ENCODE peak calls at places on chromosomes 3 and 15, in ten cellular contexts. R, S, V, D, C, H, L, K, O and J are unnamed samples.

GRCh38 chr3:81485444-81485865 is 276.0 kb downstream of the GBE1 start:
- DNase-seq in O (no peak), C (no peak), S (peak), H (no peak), R (peak), D (peak), V (no peak), K (no peak), L (peak), J (peak)

GRCh38 chr3:13885704-13886010 is 5.8 kb upstream of the WNT7A start:
- DNase-seq in C (no peak), K (no peak), H (no peak), D (no peak), R (no peak), V (no peak), S (no peak), L (no peak), O (no peak), J (no peak)

GRCh38 chr3:72385172-72385571 is 463.1 kb downstream of the SHQ1 start:
- DNase-seq in R (no peak), D (no peak), V (no peak), H (no peak), C (no peak), O (no peak), L (no peak), S (no peak), K (no peak), J (no peak)

GRCh38 chr15:63035253-63035652 is 7.3 kb upstream of the TPM1 start:
- DNase-seq in K (no peak), S (no peak), O (no peak), L (no peak), D (no peak), V (no peak), C (no peak), H (no peak), R (no peak), J (no peak)

GRCh38 chr3:38521391-38521987 is 25.3 kb downstream of the EXOG start:
- DNase-seq in D (peak), K (peak), O (no peak), L (peak), V (peak), R (no peak), C (peak), S (peak), H (no peak), J (peak)

GRCh38 chr15:39869858-39870515 is 50.1 kb downstream of the GPR176 start:
- DNase-seq in H (no peak), D (no peak), L (no peak), K (no peak), O (no peak), S (no peak), V (no peak), R (no peak), C (no peak), J (no peak)

GRCh38 chr3:16254933-16255725 is 9.6 kb downstream of the DPH3 start:
- DNase-seq in O (no peak), R (no peak), D (no peak), C (no peak), H (no peak), V (no peak), L (no peak), K (no peak), S (no peak), J (no peak)

GRCh38 chr15:29071193-29071906 is 185.6 kb downstream of the APBA2 start:
- DNase-seq in S (no peak), K (no peak), V (peak), D (no peak), R (no peak), H (no peak), L (no peak), C (no peak), O (no peak), J (no peak)

GRCh38 chr3:23490459-23490858 is 287.3 kb downstream of the UBE2E2 start:
- DNase-seq in S (no peak), V (no peak), C (no peak), D (peak), L (peak), K (no peak), H (no peak), R (no peak), O (no peak), J (peak)

GRCh38 chr15:57540736-57541135 is 51.0 kb upstream of the MYZAP start:
- DNase-seq in S (no peak), R (peak), L (no peak), K (no peak), C (no peak), H (peak), V (no peak), O (no peak), D (no peak), J (no peak)

GRCh38 chr3:38110314-38111050 is 26.4 kb downstream of the ACAA1 start:
- DNase-seq in R (no peak), D (no peak), O (no peak), S (no peak), K (no peak), V (no peak), H (peak), L (no peak), C (no peak), J (no peak)

GRCh38 chr3:157151151-157151550 is 8.8 kb downstream of the CCNL1 start:
- DNase-seq in R (no peak), H (no peak), C (no peak), K (no peak), V (no peak), O (no peak), S (no peak), L (no peak), D (no peak), J (no peak)

GRCh38 chr3:174202146-174202545 is 657.0 kb upstream of the NAALADL2 start:
- DNase-seq in H (no peak), R (no peak), O (peak), K (no peak), V (no peak), C (no peak), S (no peak), D (no peak), L (no peak), J (no peak)

GRCh38 chr3:62601238-62601856 is 228.0 kb upstream of the FEZF2 start:
- DNase-seq in R (no peak), C (no peak), H (no peak), V (no peak), L (peak), D (peak), S (no peak), O (peak), K (no peak), J (peak)

GRCh38 chr3:55720614-55721013 is 233.5 kb upstream of the WNT5A start:
- DNase-seq in O (no peak), V (no peak), C (no peak), K (no peak), R (no peak), H (no peak), L (peak), S (peak), D (peak), J (peak)

GRCh38 chr15:63381301-63382192 is at the start of gene CA12:
- DNase-seq in C (no peak), O (no peak), D (peak), L (peak), V (peak), K (no peak), H (no peak), S (peak), R (peak), J (peak)

GRCh38 chr15:64845183-64845611 is 3.5 kb downstream of the PLEKHO2 start:
- DNase-seq in L (no peak), C (peak), R (no peak), S (no peak), O (no peak), H (peak), V (peak), D (no peak), K (no peak), J (peak)

DNA sequence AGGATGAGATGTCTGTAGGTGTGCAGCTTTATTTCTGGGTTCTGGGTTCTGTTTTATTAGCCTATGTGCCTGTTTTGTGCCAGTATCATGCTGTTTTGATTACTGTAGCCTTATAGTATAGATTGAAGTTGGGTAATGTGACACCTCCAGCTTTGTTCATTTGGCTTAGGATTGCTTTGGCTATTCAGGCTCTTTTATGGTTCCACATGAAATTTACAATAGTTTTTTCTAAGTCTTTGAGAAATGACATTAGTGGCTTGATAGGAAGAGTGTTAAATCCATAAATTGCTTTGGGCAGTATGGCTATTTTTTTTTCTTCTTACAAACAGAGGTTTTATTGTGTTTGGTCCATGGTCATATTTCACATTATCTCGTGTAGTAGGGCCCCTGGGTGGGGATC is 285.8 kb upstream of the GADL1 start:
- DNase-seq in D (no peak), H (no peak), S (no peak), C (no peak), R (no peak), L (no peak), K (no peak), V (no peak), O (no peak), J (no peak)
- H3K4me3 ChIP-seq in D (no peak), H (no peak), S (no peak), C (no peak), R (no peak), L (no peak), K (no peak), V (no peak), O (no peak), J (no peak)

GRCh38 chr15:95741830-95742229 is 588.7 kb upstream of the NR2F2 start:
- DNase-seq in C (no peak), K (no peak), D (no peak), S (no peak), O (no peak), V (no peak), L (no peak), H (no peak), R (no peak), J (no peak)

GRCh38 chr15:95742836-95743235 is 587.7 kb upstream of the NR2F2 start:
- DNase-seq in C (peak), H (no peak), V (no peak), D (no peak), S (no peak), L (no peak), K (no peak), R (no peak), O (no peak), J (peak)

GRCh38 chr15:95737051-95737450 is 593.4 kb upstream of the NR2F2 start:
- DNase-seq in D (no peak), O (no peak), S (no peak), K (no peak), H (no peak), V (no peak), R (no peak), C (no peak), L (no peak), J (no peak)

GRCh38 chr15:95742256-95742655 is 588.2 kb upstream of the NR2F2 start:
- DNase-seq in D (no peak), L (no peak), R (no peak), V (no peak), O (no peak), H (no peak), S (no peak), C (no peak), K (no peak), J (no peak)

DNA sequence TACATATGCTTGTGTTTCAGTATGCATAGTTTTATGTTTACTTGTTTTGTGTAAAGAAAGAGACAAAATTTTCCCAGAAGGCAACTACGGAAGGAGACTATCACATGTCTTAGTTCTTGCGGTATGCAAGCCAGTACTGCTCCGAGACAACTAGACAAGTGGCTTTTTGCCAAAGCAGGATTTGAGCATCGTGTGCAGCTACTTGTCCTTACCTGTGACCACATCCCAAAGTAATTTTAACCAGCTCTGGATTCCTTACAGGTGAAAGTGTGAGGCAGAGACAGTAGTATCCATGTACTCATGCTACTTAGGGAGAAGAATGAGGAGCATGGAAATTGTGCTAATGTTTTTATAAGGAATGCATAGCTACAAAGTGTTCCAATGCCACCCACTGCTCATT is 591.3 kb upstream of the NR2F2 start:
- DNase-seq in V (no peak), H (no peak), K (no peak), S (no peak), R (no peak), O (no peak), D (no peak), L (no peak), C (no peak), J (no peak)
- H3K4me3 ChIP-seq in V (no peak), H (no peak), K (no peak), S (no peak), R (no peak), O (no peak), D (no peak), L (no peak), C (no peak), J (no peak)

GRCh38 chr3:143330316-143330868 is 210.8 kb downstream of the CHST2 start:
- DNase-seq in C (no peak), V (no peak), O (no peak), R (no peak), D (no peak), L (no peak), S (no peak), K (no peak), H (no peak), J (no peak)

GRCh38 chr3:143327388-143327787 is 207.8 kb downstream of the CHST2 start:
- DNase-seq in V (no peak), O (no peak), K (no peak), H (no peak), C (no peak), L (no peak), R (no peak), D (no peak), S (no peak), J (peak)

GRCh38 chr3:143328459-143328858 is 208.9 kb downstream of the CHST2 start:
- DNase-seq in C (no peak), V (no peak), R (no peak), K (no peak), S (no peak), L (no peak), H (no peak), O (no peak), D (no peak), J (no peak)

GRCh38 chr3:143331336-143331735 is 211.8 kb downstream of the CHST2 start:
- DNase-seq in K (no peak), D (peak), V (no peak), O (no peak), R (no peak), L (no peak), S (no peak), C (no peak), H (no peak), J (peak)

DNA sequence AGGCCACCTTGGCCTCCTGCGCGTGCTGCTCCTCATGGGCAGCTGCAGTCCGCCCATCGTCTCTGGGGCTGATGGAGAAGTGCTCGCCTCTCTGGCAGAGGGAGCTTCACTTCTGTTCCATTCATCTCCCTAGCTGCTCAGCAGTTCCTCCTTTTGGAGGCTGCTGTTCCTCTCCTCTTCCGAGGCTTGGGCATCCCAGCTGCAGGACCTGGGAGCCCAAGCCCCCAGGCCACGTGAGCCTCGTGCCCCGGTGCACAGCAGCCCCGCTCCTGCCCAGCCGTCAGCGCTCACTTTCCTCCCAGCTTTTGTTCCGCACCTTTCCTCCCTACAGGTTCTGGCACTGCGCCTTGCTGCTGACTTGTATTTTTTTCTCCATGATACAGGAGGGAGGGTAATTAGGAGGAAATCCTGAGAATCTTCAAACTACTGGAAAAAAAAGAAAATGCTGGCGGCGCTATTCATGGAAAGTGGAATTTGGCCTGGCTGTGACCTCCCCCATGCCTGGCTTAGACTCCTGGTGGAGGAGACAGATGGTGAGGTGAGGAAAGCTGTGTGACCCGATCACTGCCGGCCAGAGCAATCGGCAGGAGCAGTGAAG is 210.1 kb downstream of the CHST2 start:
- DNase-seq in K (no peak), V (no peak), R (no peak), L (peak), C (no peak), H (no peak), S (peak), O (no peak), D (no peak), J (no peak)
- H3K4me3 ChIP-seq in K (no peak), V (no peak), R (no peak), L (no peak), C (no peak), H (peak), S (no peak), O (peak), D (no peak), J (no peak)

GRCh38 chr15:31469801-31470545 is 143.3 kb downstream of the KLF13 start:
- DNase-seq in H (no peak), D (no peak), O (no peak), K (no peak), S (no peak), V (no peak), R (no peak), C (peak), L (no peak), J (no peak)
- H3K4me3 ChIP-seq in H (no peak), D (no peak), O (no peak), K (no peak), S (no peak), V (no peak), R (no peak), C (no peak), L (no peak), J (no peak)

GRCh38 chr3:184584001-184584891 is 22.7 kb downstream of the EPHB3 start:
- DNase-seq in R (no peak), S (no peak), C (no peak), V (peak), H (no peak), D (no peak), O (no peak), L (no peak), K (no peak), J (no peak)
- H3K4me3 ChIP-seq in R (no peak), S (no peak), C (peak), V (peak), H (peak), D (peak), O (peak), L (peak), K (no peak), J (peak)